ENCODE peak calls at places on chromosomes 6 and 20, in ten cellular contexts. One of them, this sample, is unnamed.
A peak's percentile ranks its signal among the peaks of the same experiment; 100 is the strongest.

GRCh38 chr6:154653385-154653784 is 79.8 kb upstream of the SCAF8 start:
- DNase-seq in pancreas: no peak
- DNase-seq in spleen: no peak
- DNase-seq in lower lobe of right lung: no peak
- DNase-seq in right atrium auricular region: no peak
- DNase-seq in fibroblast of lung: no peak
- DNase-seq in lower leg skin: no peak
- DNase-seq in kidney epithelial cell: no peak
- DNase-seq in fibroblast of villous mesenchyme: peak; percentile 49
- DNase-seq in AG09309: no peak
- DNase-seq in this sample: peak; percentile 57

GRCh38 chr20:51803157-51803854 is 985 bp upstream of the SALL4 start:
- DNase-seq in pancreas: no peak
- DNase-seq in spleen: no peak
- DNase-seq in lower lobe of right lung: no peak
- DNase-seq in right atrium auricular region: no peak
- DNase-seq in fibroblast of lung: no peak
- DNase-seq in lower leg skin: no peak
- DNase-seq in kidney epithelial cell: no peak
- DNase-seq in fibroblast of villous mesenchyme: no peak
- DNase-seq in AG09309: no peak
- DNase-seq in this sample: no peak

GRCh38 chr6:37173573-37174195 is 3.7 kb downstream of the PIM1 start:
- DNase-seq in pancreas: no peak
- DNase-seq in spleen: peak; percentile 79
- DNase-seq in lower lobe of right lung: no peak
- DNase-seq in right atrium auricular region: no peak
- DNase-seq in fibroblast of lung: no peak
- DNase-seq in lower leg skin: no peak
- DNase-seq in kidney epithelial cell: no peak
- DNase-seq in fibroblast of villous mesenchyme: no peak
- DNase-seq in AG09309: no peak
- DNase-seq in this sample: peak; percentile 38

GRCh38 chr20:25532015-25532751 is 53.1 kb downstream of the NINL start:
- DNase-seq in pancreas: no peak
- DNase-seq in spleen: no peak
- DNase-seq in lower lobe of right lung: no peak
- DNase-seq in right atrium auricular region: no peak
- DNase-seq in fibroblast of lung: no peak
- DNase-seq in lower leg skin: no peak
- DNase-seq in kidney epithelial cell: no peak
- DNase-seq in fibroblast of villous mesenchyme: no peak
- DNase-seq in AG09309: no peak
- DNase-seq in this sample: no peak

GRCh38 chr6:133339543-133340384 is 98.6 kb downstream of the EYA4 start:
- DNase-seq in pancreas: no peak
- DNase-seq in spleen: no peak
- DNase-seq in lower lobe of right lung: no peak
- DNase-seq in right atrium auricular region: no peak
- DNase-seq in fibroblast of lung: no peak
- DNase-seq in lower leg skin: no peak
- DNase-seq in kidney epithelial cell: no peak
- DNase-seq in fibroblast of villous mesenchyme: no peak
- DNase-seq in AG09309: no peak
- DNase-seq in this sample: no peak

GRCh38 chr6:127860723-127861122 is 40.1 kb downstream of the THEMIS start:
- DNase-seq in pancreas: no peak
- DNase-seq in spleen: no peak
- DNase-seq in lower lobe of right lung: no peak
- DNase-seq in right atrium auricular region: no peak
- DNase-seq in fibroblast of lung: no peak
- DNase-seq in lower leg skin: no peak
- DNase-seq in kidney epithelial cell: no peak
- DNase-seq in fibroblast of villous mesenchyme: no peak
- DNase-seq in AG09309: no peak
- DNase-seq in this sample: no peak

GRCh38 chr20:49345538-49345937 is 67.7 kb upstream of the ZNFX1 start:
- DNase-seq in pancreas: no peak
- DNase-seq in spleen: no peak
- DNase-seq in lower lobe of right lung: no peak
- DNase-seq in right atrium auricular region: no peak
- DNase-seq in fibroblast of lung: peak; percentile 18
- DNase-seq in lower leg skin: peak; percentile 54
- DNase-seq in kidney epithelial cell: no peak
- DNase-seq in fibroblast of villous mesenchyme: no peak
- DNase-seq in AG09309: peak; percentile 45
- DNase-seq in this sample: peak; percentile 65

GRCh38 chr20:38338849-38339520 is 7.3 kb upstream of the LBP start:
- DNase-seq in pancreas: no peak
- DNase-seq in spleen: no peak
- DNase-seq in lower lobe of right lung: no peak
- DNase-seq in right atrium auricular region: no peak
- DNase-seq in fibroblast of lung: peak; percentile 21
- DNase-seq in lower leg skin: no peak
- DNase-seq in kidney epithelial cell: no peak
- DNase-seq in fibroblast of villous mesenchyme: peak; percentile 36
- DNase-seq in AG09309: no peak
- DNase-seq in this sample: peak; percentile 39

GRCh38 chr20:58579069-58579818 is 64.0 kb upstream of the APCDD1L start:
- DNase-seq in pancreas: no peak
- DNase-seq in spleen: no peak
- DNase-seq in lower lobe of right lung: no peak
- DNase-seq in right atrium auricular region: no peak
- DNase-seq in fibroblast of lung: no peak
- DNase-seq in lower leg skin: no peak
- DNase-seq in kidney epithelial cell: no peak
- DNase-seq in fibroblast of villous mesenchyme: no peak
- DNase-seq in AG09309: no peak
- DNase-seq in this sample: no peak

GRCh38 chr6:11460001-11460668 is 77.4 kb upstream of the TMEM170B start:
- DNase-seq in pancreas: no peak
- DNase-seq in spleen: no peak
- DNase-seq in lower lobe of right lung: no peak
- DNase-seq in right atrium auricular region: no peak
- DNase-seq in fibroblast of lung: no peak
- DNase-seq in lower leg skin: no peak
- DNase-seq in kidney epithelial cell: no peak
- DNase-seq in fibroblast of villous mesenchyme: peak; percentile 41
- DNase-seq in AG09309: no peak
- DNase-seq in this sample: peak; percentile 62

GRCh38 chr20:48944663-48945297 is 23.3 kb downstream of the ARFGEF2 start:
- DNase-seq in pancreas: no peak
- DNase-seq in spleen: no peak
- DNase-seq in lower lobe of right lung: no peak
- DNase-seq in right atrium auricular region: no peak
- DNase-seq in fibroblast of lung: no peak
- DNase-seq in lower leg skin: no peak
- DNase-seq in kidney epithelial cell: no peak
- DNase-seq in fibroblast of villous mesenchyme: no peak
- DNase-seq in AG09309: no peak
- DNase-seq in this sample: no peak

GRCh38 chr6:109461733-109462526 is 6.4 kb upstream of the MICAL1 start:
- DNase-seq in pancreas: no peak
- DNase-seq in spleen: no peak
- DNase-seq in lower lobe of right lung: no peak
- DNase-seq in right atrium auricular region: no peak
- DNase-seq in fibroblast of lung: no peak
- DNase-seq in lower leg skin: no peak
- DNase-seq in kidney epithelial cell: no peak
- DNase-seq in fibroblast of villous mesenchyme: no peak
- DNase-seq in AG09309: no peak
- DNase-seq in this sample: no peak

GRCh38 chr6:53825514-53826321 is 30.9 kb downstream of the LRRC1 start:
- DNase-seq in pancreas: no peak
- DNase-seq in spleen: no peak
- DNase-seq in lower lobe of right lung: no peak
- DNase-seq in right atrium auricular region: no peak
- DNase-seq in fibroblast of lung: no peak
- DNase-seq in lower leg skin: no peak
- DNase-seq in kidney epithelial cell: no peak
- DNase-seq in fibroblast of villous mesenchyme: no peak
- DNase-seq in AG09309: no peak
- DNase-seq in this sample: no peak

GRCh38 chr6:168612586-168612985 is 171.6 kb downstream of the SMOC2 start:
- DNase-seq in pancreas: no peak
- DNase-seq in spleen: no peak
- DNase-seq in lower lobe of right lung: no peak
- DNase-seq in right atrium auricular region: no peak
- DNase-seq in fibroblast of lung: no peak
- DNase-seq in lower leg skin: no peak
- DNase-seq in kidney epithelial cell: no peak
- DNase-seq in fibroblast of villous mesenchyme: no peak
- DNase-seq in AG09309: no peak
- DNase-seq in this sample: no peak

GRCh38 chr6:53233309-53233708 is 84.7 kb upstream of the GCM1 start:
- DNase-seq in pancreas: no peak
- DNase-seq in spleen: no peak
- DNase-seq in lower lobe of right lung: no peak
- DNase-seq in right atrium auricular region: no peak
- DNase-seq in fibroblast of lung: no peak
- DNase-seq in lower leg skin: no peak
- DNase-seq in kidney epithelial cell: peak; percentile 69
- DNase-seq in fibroblast of villous mesenchyme: no peak
- DNase-seq in AG09309: no peak
- DNase-seq in this sample: no peak

GRCh38 chr20:48791014-48791413 is 36.8 kb downstream of the PREX1 start:
- DNase-seq in pancreas: no peak
- DNase-seq in spleen: peak; percentile 48
- DNase-seq in lower lobe of right lung: no peak
- DNase-seq in right atrium auricular region: no peak
- DNase-seq in fibroblast of lung: peak; percentile 24
- DNase-seq in lower leg skin: no peak
- DNase-seq in kidney epithelial cell: no peak
- DNase-seq in fibroblast of villous mesenchyme: no peak
- DNase-seq in AG09309: no peak
- DNase-seq in this sample: no peak

GRCh38 chr20:41627001-41627400 is 8.8 kb upstream of the CHD6 start:
- DNase-seq in pancreas: no peak
- DNase-seq in spleen: no peak
- DNase-seq in lower lobe of right lung: no peak
- DNase-seq in right atrium auricular region: no peak
- DNase-seq in fibroblast of lung: no peak
- DNase-seq in lower leg skin: no peak
- DNase-seq in kidney epithelial cell: no peak
- DNase-seq in fibroblast of villous mesenchyme: no peak
- DNase-seq in AG09309: no peak
- DNase-seq in this sample: no peak
- TF ChIP-seq CTCF in pancreas: no peak
- TF ChIP-seq CTCF in spleen: no peak
- TF ChIP-seq CTCF in lower lobe of right lung: no peak
- TF ChIP-seq CTCF in right atrium auricular region: no peak
- TF ChIP-seq CTCF in fibroblast of lung: no peak
- TF ChIP-seq CTCF in lower leg skin: no peak
- TF ChIP-seq CTCF in kidney epithelial cell: no peak
- TF ChIP-seq CTCF in fibroblast of villous mesenchyme: no peak
- TF ChIP-seq CTCF in AG09309: no peak
- TF ChIP-seq CTCF in this sample: no peak

GRCh38 chr20:47503685-47504084 is 2.0 kb downstream of the NCOA3 start:
- DNase-seq in pancreas: no peak
- DNase-seq in spleen: no peak
- DNase-seq in lower lobe of right lung: no peak
- DNase-seq in right atrium auricular region: no peak
- DNase-seq in fibroblast of lung: no peak
- DNase-seq in lower leg skin: no peak
- DNase-seq in kidney epithelial cell: no peak
- DNase-seq in fibroblast of villous mesenchyme: no peak
- DNase-seq in AG09309: no peak
- DNase-seq in this sample: no peak
- H3K4me3 ChIP-seq in pancreas: no peak overlapping the region
- H3K4me3 ChIP-seq in spleen: peak overlapping the region; percentile 83
- H3K4me3 ChIP-seq in lower lobe of right lung: peak overlapping the region; percentile 96
- H3K4me3 ChIP-seq in right atrium auricular region: no peak overlapping the region
- H3K4me3 ChIP-seq in fibroblast of lung: peak overlapping the region; percentile 98
- H3K4me3 ChIP-seq in lower leg skin: no peak overlapping the region
- H3K4me3 ChIP-seq in kidney epithelial cell: peak overlapping the region; percentile 2
- H3K4me3 ChIP-seq in fibroblast of villous mesenchyme: peak overlapping the region; percentile 93
- H3K4me3 ChIP-seq in AG09309: peak overlapping the region; percentile 96
- H3K4me3 ChIP-seq in this sample: peak overlapping the region; percentile 94

GRCh38 chr6:1468126-1468525 is 78.8 kb downstream of the FOXF2 start:
- DNase-seq in pancreas: no peak
- DNase-seq in spleen: no peak
- DNase-seq in lower lobe of right lung: no peak
- DNase-seq in right atrium auricular region: no peak
- DNase-seq in fibroblast of lung: no peak
- DNase-seq in lower leg skin: no peak
- DNase-seq in kidney epithelial cell: no peak
- DNase-seq in fibroblast of villous mesenchyme: no peak
- DNase-seq in AG09309: no peak
- DNase-seq in this sample: no peak
- TF ChIP-seq CTCF in pancreas: no peak
- TF ChIP-seq CTCF in spleen: no peak
- TF ChIP-seq CTCF in lower lobe of right lung: no peak
- TF ChIP-seq CTCF in right atrium auricular region: no peak
- TF ChIP-seq CTCF in fibroblast of lung: no peak
- TF ChIP-seq CTCF in lower leg skin: no peak
- TF ChIP-seq CTCF in kidney epithelial cell: no peak
- TF ChIP-seq CTCF in fibroblast of villous mesenchyme: no peak
- TF ChIP-seq CTCF in AG09309: no peak
- TF ChIP-seq CTCF in this sample: no peak

DNA sequence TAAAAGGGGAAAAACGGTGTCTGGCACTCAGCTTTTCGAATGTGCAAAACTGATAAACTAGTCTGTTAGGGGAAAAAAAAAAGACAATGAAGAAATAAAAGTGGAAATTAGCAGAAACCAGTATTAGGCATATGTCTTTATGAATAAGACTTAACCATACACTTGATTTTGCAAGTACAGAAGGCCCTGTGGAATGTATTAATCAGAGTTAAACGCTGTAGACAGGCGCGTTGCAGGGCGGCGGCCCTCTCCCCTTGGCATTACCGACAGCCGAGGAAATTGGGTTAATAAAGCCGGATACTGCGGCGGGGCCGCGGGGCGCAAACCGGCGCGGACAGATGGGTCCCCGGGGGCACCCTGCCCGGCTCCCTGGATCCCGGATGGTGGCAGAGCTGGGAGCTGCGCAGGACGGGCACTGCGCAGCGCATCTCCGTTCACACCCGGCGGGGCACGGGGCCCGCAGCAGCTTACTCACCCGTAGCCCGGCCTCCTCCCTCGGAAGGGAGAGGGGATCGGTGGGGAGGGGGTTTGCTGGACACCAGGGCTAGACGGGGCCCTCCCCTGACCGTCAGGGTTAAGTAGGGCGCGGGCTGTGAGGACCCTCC is 2.1 kb downstream of the BHLHE23 start:
- DNase-seq in pancreas: peak; percentile 51
- DNase-seq in spleen: no peak
- DNase-seq in lower lobe of right lung: no peak
- DNase-seq in right atrium auricular region: no peak
- DNase-seq in fibroblast of lung: no peak
- DNase-seq in lower leg skin: no peak
- DNase-seq in kidney epithelial cell: no peak
- DNase-seq in fibroblast of villous mesenchyme: no peak
- DNase-seq in AG09309: no peak
- DNase-seq in this sample: no peak
- H3K4me3 ChIP-seq in pancreas: no peak overlapping the region
- H3K4me3 ChIP-seq in spleen: no peak overlapping the region
- H3K4me3 ChIP-seq in lower lobe of right lung: no peak overlapping the region
- H3K4me3 ChIP-seq in right atrium auricular region: no peak overlapping the region
- H3K4me3 ChIP-seq in fibroblast of lung: no peak overlapping the region
- H3K4me3 ChIP-seq in lower leg skin: no peak overlapping the region
- H3K4me3 ChIP-seq in kidney epithelial cell: no peak overlapping the region
- H3K4me3 ChIP-seq in fibroblast of villous mesenchyme: no peak overlapping the region
- H3K4me3 ChIP-seq in AG09309: no peak overlapping the region
- H3K4me3 ChIP-seq in this sample: no peak overlapping the region

This sample was measured in fibroblast of pulmonary artery.